ENCODE peak calls at places on chromosome 14, in seven cellular contexts. One of them, this sample, is unnamed. For H3K9me3 and H3K36me3, the result is how much of the 10 kb centered on the place peaks cover.

GRCh38 chr14:22388669-22389625 is 200.1 kb downstream of the DAD1 start:
- DNase-seq in left ventricle myocardium inferior: no peak
- DNase-seq in IMR-90: peak
- DNase-seq in esophagus squamous epithelium: no peak
- DNase-seq in right lobe of liver: no peak
- DNase-seq in fibroblast of lung: peak
- DNase-seq in adrenal gland: no peak
- DNase-seq in this sample: no peak

GRCh38 chr14:88962356-88962755 is 137.9 kb downstream of the TTC8 start:
- DNase-seq in left ventricle myocardium inferior: no peak
- DNase-seq in IMR-90: no peak
- DNase-seq in esophagus squamous epithelium: no peak
- DNase-seq in right lobe of liver: no peak
- DNase-seq in fibroblast of lung: no peak
- DNase-seq in adrenal gland: no peak
- DNase-seq in this sample: no peak

GRCh38 chr14:79016828-79017505 is 846.8 kb downstream of the NRXN3 start:
- DNase-seq in left ventricle myocardium inferior: no peak
- DNase-seq in IMR-90: peak
- DNase-seq in esophagus squamous epithelium: no peak
- DNase-seq in right lobe of liver: no peak
- DNase-seq in fibroblast of lung: peak
- DNase-seq in adrenal gland: no peak
- DNase-seq in this sample: no peak

GRCh38 chr14:54480830-54481562 is 7.8 kb downstream of the GMFB start:
- DNase-seq in left ventricle myocardium inferior: no peak
- DNase-seq in IMR-90: no peak
- DNase-seq in esophagus squamous epithelium: no peak
- DNase-seq in right lobe of liver: no peak
- DNase-seq in fibroblast of lung: no peak
- DNase-seq in adrenal gland: no peak
- DNase-seq in this sample: no peak

GRCh38 chr14:91892918-91893527 is 25.7 kb upstream of the TC2N start:
- DNase-seq in left ventricle myocardium inferior: no peak
- DNase-seq in IMR-90: no peak
- DNase-seq in esophagus squamous epithelium: no peak
- DNase-seq in right lobe of liver: no peak
- DNase-seq in fibroblast of lung: no peak
- DNase-seq in adrenal gland: no peak
- DNase-seq in this sample: no peak

GRCh38 chr14:100533647-100534485 is 53.4 kb downstream of the BEGAIN start:
- DNase-seq in left ventricle myocardium inferior: peak
- DNase-seq in IMR-90: no peak
- DNase-seq in esophagus squamous epithelium: no peak
- DNase-seq in right lobe of liver: peak
- DNase-seq in fibroblast of lung: peak
- DNase-seq in adrenal gland: peak
- DNase-seq in this sample: peak

GRCh38 chr14:67941456-67942018 is 122.0 kb downstream of the RAD51B start:
- DNase-seq in left ventricle myocardium inferior: no peak
- DNase-seq in IMR-90: peak
- DNase-seq in esophagus squamous epithelium: no peak
- DNase-seq in right lobe of liver: no peak
- DNase-seq in fibroblast of lung: peak
- DNase-seq in adrenal gland: no peak
- DNase-seq in this sample: no peak

GRCh38 chr14:30456296-30456695 is 102.7 kb upstream of the G2E3 start:
- DNase-seq in left ventricle myocardium inferior: no peak
- DNase-seq in IMR-90: no peak
- DNase-seq in esophagus squamous epithelium: no peak
- DNase-seq in right lobe of liver: no peak
- DNase-seq in fibroblast of lung: no peak
- DNase-seq in adrenal gland: no peak
- DNase-seq in this sample: no peak

GRCh38 chr14:100074431-100075100 is 9.3 kb downstream of the EVL start:
- DNase-seq in left ventricle myocardium inferior: no peak
- DNase-seq in IMR-90: no peak
- DNase-seq in esophagus squamous epithelium: no peak
- DNase-seq in right lobe of liver: no peak
- DNase-seq in fibroblast of lung: no peak
- DNase-seq in adrenal gland: no peak
- DNase-seq in this sample: no peak

GRCh38 chr14:88384653-88385205 is 728 bp upstream of the SPATA7 start:
- DNase-seq in left ventricle myocardium inferior: no peak
- DNase-seq in IMR-90: no peak
- DNase-seq in esophagus squamous epithelium: no peak
- DNase-seq in right lobe of liver: no peak
- DNase-seq in fibroblast of lung: no peak
- DNase-seq in adrenal gland: peak
- DNase-seq in this sample: peak

GRCh38 chr14:72711936-72712335 is 182.0 kb downstream of the DPF3 start:
- DNase-seq in left ventricle myocardium inferior: no peak
- DNase-seq in IMR-90: no peak
- DNase-seq in esophagus squamous epithelium: no peak
- DNase-seq in right lobe of liver: no peak
- DNase-seq in fibroblast of lung: no peak
- DNase-seq in adrenal gland: no peak
- DNase-seq in this sample: peak

GRCh38 chr14:106841701-106842100 is 1315.3 kb downstream of the TMEM121 start:
- DNase-seq in left ventricle myocardium inferior: no peak
- DNase-seq in IMR-90: no peak
- DNase-seq in esophagus squamous epithelium: no peak
- DNase-seq in right lobe of liver: no peak
- DNase-seq in fibroblast of lung: no peak
- DNase-seq in adrenal gland: peak
- DNase-seq in this sample: no peak
- H3K9me3 ChIP-seq in left ventricle myocardium inferior: under half
- H3K9me3 ChIP-seq in IMR-90: under half
- H3K9me3 ChIP-seq in esophagus squamous epithelium: under half
- H3K9me3 ChIP-seq in right lobe of liver: under half
- H3K9me3 ChIP-seq in fibroblast of lung: under half
- H3K9me3 ChIP-seq in adrenal gland: under half
- H3K9me3 ChIP-seq in this sample: under half

GRCh38 chr14:74684444-74684843 is 28.4 kb downstream of the AREL1 start:
- DNase-seq in left ventricle myocardium inferior: no peak
- DNase-seq in IMR-90: no peak
- DNase-seq in esophagus squamous epithelium: peak
- DNase-seq in right lobe of liver: no peak
- DNase-seq in fibroblast of lung: no peak
- DNase-seq in adrenal gland: no peak
- DNase-seq in this sample: no peak
- H3K36me3 ChIP-seq in left ventricle myocardium inferior: under half
- H3K36me3 ChIP-seq in IMR-90: under half
- H3K36me3 ChIP-seq in esophagus squamous epithelium: under half
- H3K36me3 ChIP-seq in right lobe of liver: under half
- H3K36me3 ChIP-seq in fibroblast of lung: under half
- H3K36me3 ChIP-seq in adrenal gland: under half
- H3K36me3 ChIP-seq in this sample: half or more

GRCh38 chr14:29126865-29127264 is 360.3 kb downstream of the FOXG1 start:
- DNase-seq in left ventricle myocardium inferior: no peak
- DNase-seq in IMR-90: no peak
- DNase-seq in esophagus squamous epithelium: no peak
- DNase-seq in right lobe of liver: no peak
- DNase-seq in fibroblast of lung: no peak
- DNase-seq in adrenal gland: no peak
- DNase-seq in this sample: no peak
- H3K9me3 ChIP-seq in left ventricle myocardium inferior: under half
- H3K9me3 ChIP-seq in IMR-90: under half
- H3K9me3 ChIP-seq in esophagus squamous epithelium: under half
- H3K9me3 ChIP-seq in right lobe of liver: under half
- H3K9me3 ChIP-seq in fibroblast of lung: under half
- H3K9me3 ChIP-seq in adrenal gland: under half
- H3K9me3 ChIP-seq in this sample: under half

GRCh38 chr14:104697317-104697703 is 7.9 kb downstream of the INF2 start:
- DNase-seq in left ventricle myocardium inferior: no peak
- DNase-seq in IMR-90: no peak
- DNase-seq in esophagus squamous epithelium: no peak
- DNase-seq in right lobe of liver: no peak
- DNase-seq in fibroblast of lung: no peak
- DNase-seq in adrenal gland: no peak
- DNase-seq in this sample: no peak

GRCh38 chr14:104699426-104699748 is 10.0 kb downstream of the INF2 start:
- DNase-seq in left ventricle myocardium inferior: no peak
- DNase-seq in IMR-90: no peak
- DNase-seq in esophagus squamous epithelium: no peak
- DNase-seq in right lobe of liver: no peak
- DNase-seq in fibroblast of lung: no peak
- DNase-seq in adrenal gland: no peak
- DNase-seq in this sample: no peak

GRCh38 chr14:104697892-104698583 is 8.6 kb downstream of the INF2 start:
- DNase-seq in left ventricle myocardium inferior: no peak
- DNase-seq in IMR-90: no peak
- DNase-seq in esophagus squamous epithelium: no peak
- DNase-seq in right lobe of liver: no peak
- DNase-seq in fibroblast of lung: no peak
- DNase-seq in adrenal gland: no peak
- DNase-seq in this sample: no peak

GRCh38 chr14:104700224-104700623 is 10.8 kb downstream of the INF2 start:
- DNase-seq in left ventricle myocardium inferior: no peak
- DNase-seq in IMR-90: no peak
- DNase-seq in esophagus squamous epithelium: no peak
- DNase-seq in right lobe of liver: no peak
- DNase-seq in fibroblast of lung: no peak
- DNase-seq in adrenal gland: no peak
- DNase-seq in this sample: peak

DNA sequence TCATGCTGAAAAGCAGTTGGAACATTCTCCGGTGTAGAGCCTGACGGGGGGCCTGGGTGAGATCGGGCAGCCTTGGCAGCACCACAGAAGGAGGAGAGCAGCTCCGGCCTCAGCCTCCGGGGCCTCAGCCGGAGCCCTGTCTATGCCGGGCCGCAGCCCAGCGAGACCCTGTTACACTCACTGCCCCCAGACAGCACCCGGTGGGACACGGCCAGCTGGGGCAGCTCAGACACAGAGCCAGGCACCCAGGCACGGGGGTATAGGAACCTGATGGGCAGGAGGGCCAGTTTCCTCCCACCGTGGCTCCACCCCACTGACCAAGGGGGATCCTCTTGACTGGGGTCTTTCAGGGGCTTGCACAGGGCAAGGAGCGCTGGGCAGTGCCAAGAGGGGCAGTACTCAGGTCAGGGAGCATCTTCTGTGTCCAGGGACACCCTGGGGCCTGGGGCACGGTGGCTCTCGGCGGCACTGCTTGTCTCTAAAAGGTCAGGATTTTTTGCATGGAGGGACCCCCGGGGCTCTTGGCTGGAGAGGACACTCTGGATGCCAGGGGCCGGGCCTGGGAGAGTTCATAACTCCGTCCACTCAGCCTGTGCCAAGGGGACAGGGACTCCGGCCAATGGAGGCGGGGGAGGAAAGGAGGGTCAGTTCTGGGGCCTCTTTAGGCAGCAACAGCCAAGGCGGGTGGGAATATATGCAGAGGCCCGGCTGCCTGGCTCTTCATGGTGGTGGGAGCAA is 9.4 kb downstream of the INF2 start:
- DNase-seq in left ventricle myocardium inferior: peak
- DNase-seq in IMR-90: no peak
- DNase-seq in esophagus squamous epithelium: no peak
- DNase-seq in right lobe of liver: no peak
- DNase-seq in fibroblast of lung: no peak
- DNase-seq in adrenal gland: no peak
- DNase-seq in this sample: no peak
- H3K36me3 ChIP-seq in left ventricle myocardium inferior: under half
- H3K36me3 ChIP-seq in IMR-90: under half
- H3K36me3 ChIP-seq in esophagus squamous epithelium: under half
- H3K36me3 ChIP-seq in right lobe of liver: under half
- H3K36me3 ChIP-seq in fibroblast of lung: under half
- H3K36me3 ChIP-seq in adrenal gland: under half
- H3K36me3 ChIP-seq in this sample: under half

DNA sequence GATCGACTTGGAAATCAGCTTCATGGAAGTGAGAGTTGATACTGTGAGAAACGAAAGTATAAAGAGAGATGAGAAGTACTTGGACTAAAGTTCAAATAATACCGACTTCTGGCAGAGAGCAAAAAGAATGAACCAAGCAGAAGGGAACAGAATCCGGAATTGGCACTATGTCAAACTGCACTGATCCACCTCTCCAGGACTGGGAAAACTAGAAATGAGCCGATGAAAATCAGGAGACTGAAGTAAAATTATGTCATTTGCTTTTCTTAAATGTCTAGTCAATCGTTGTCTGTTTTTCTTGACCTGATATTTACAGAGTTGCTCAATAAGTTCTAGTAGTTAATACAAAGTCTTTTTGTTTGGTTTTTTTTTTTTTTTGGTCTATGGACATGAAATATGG is 163.0 kb upstream of the FOXG1 start:
- DNase-seq in left ventricle myocardium inferior: no peak
- DNase-seq in IMR-90: no peak
- DNase-seq in esophagus squamous epithelium: no peak
- DNase-seq in right lobe of liver: no peak
- DNase-seq in fibroblast of lung: peak
- DNase-seq in adrenal gland: no peak
- DNase-seq in this sample: no peak
- H3K9me3 ChIP-seq in left ventricle myocardium inferior: under half
- H3K9me3 ChIP-seq in IMR-90: under half
- H3K9me3 ChIP-seq in esophagus squamous epithelium: under half
- H3K9me3 ChIP-seq in right lobe of liver: under half
- H3K9me3 ChIP-seq in fibroblast of lung: under half
- H3K9me3 ChIP-seq in adrenal gland: under half
- H3K9me3 ChIP-seq in this sample: under half